ENCODE peak calls at places on chromosomes 16 and 17, in ten cellular contexts. B is psoas muscle, R is globus pallidus, H is RWPE1, K is NCI-H2081, Z is AG08396, P is AG09309, E is RPMI7951, G is left cardiac atrium, Y is iris pigment epithelial cell. V is an unnamed sample.

GRCh38 chr17:49505854-49506253 is 10.8 kb downstream of the NGFR start:
- DNase-seq in B (no peak), R (no peak), H (no peak), K (no peak), Z (no peak), P (no peak), E (no peak), G (no peak), Y (no peak), V (no peak)

GRCh38 chr17:9905902-9906301 is 831 bp upstream of the RCVRN start:
- DNase-seq in B (peak), R (peak), H (peak), K (no peak), Z (peak), P (no peak), E (peak), G (peak), Y (peak), V (peak)

GRCh38 chr17:76911299-76912007 is 43.2 kb downstream of the MGAT5B start:
- DNase-seq in B (no peak), R (no peak), H (no peak), K (no peak), Z (no peak), P (no peak), E (no peak), G (no peak), Y (no peak), V (no peak)

GRCh38 chr17:42422412-42422957 is 571 bp downstream of the CAVIN1 start:
- DNase-seq in B (peak), R (no peak), H (peak), K (no peak), Z (no peak), P (no peak), E (no peak), G (peak), Y (peak), V (no peak)

GRCh38 chr17:69961488-69962145 is 113.4 kb upstream of the KCNJ16 start:
- DNase-seq in B (no peak), R (peak), H (no peak), K (no peak), Z (peak), P (no peak), E (no peak), G (no peak), Y (no peak), V (no peak)

GRCh38 chr17:10099051-10099571 is 99.3 kb downstream of the GAS7 start:
- DNase-seq in B (no peak), R (no peak), H (peak), K (no peak), Z (no peak), P (peak), E (peak), G (peak), Y (peak), V (peak)

GRCh38 chr16:73016488-73016830 is 31.5 kb downstream of the ZFHX3 start:
- DNase-seq in B (no peak), R (no peak), H (no peak), K (no peak), Z (no peak), P (no peak), E (no peak), G (no peak), Y (no peak), V (no peak)

GRCh38 chr16:23941025-23941424 is 105.2 kb downstream of the PRKCB start:
- DNase-seq in B (no peak), R (no peak), H (no peak), K (no peak), Z (no peak), P (no peak), E (no peak), G (no peak), Y (no peak), V (no peak)

GRCh38 chr17:81832608-81833159 is 407 bp downstream of the MCRIP1 start:
- DNase-seq in B (no peak), R (no peak), H (no peak), K (no peak), Z (peak), P (no peak), E (no peak), G (no peak), Y (no peak), V (peak)

GRCh38 chr16:88920618-88921602 is 54.5 kb upstream of the PABPN1L start:
- DNase-seq in B (peak), R (no peak), H (peak), K (peak), Z (peak), P (peak), E (peak), G (peak), Y (peak), V (peak)

GRCh38 chr17:48190871-48191270 is 83.3 kb downstream of the SNX11 start:
- DNase-seq in B (no peak), R (no peak), H (no peak), K (no peak), Z (no peak), P (no peak), E (no peak), G (no peak), Y (no peak), V (no peak)

GRCh38 chr17:12047977-12048376 is 27.3 kb downstream of the MAP2K4 start:
- DNase-seq in B (no peak), R (no peak), H (no peak), K (no peak), Z (no peak), P (no peak), E (peak), G (no peak), Y (peak), V (no peak)

GRCh38 chr17:46795379-46795952 is 23.0 kb downstream of the WNT3 start:
- DNase-seq in B (no peak), R (no peak), H (peak), K (no peak), Z (no peak), P (no peak), E (peak), G (no peak), Y (peak), V (peak)

GRCh38 chr16:26394409-26394808 is 672.3 kb upstream of the C16orf82 start:
- DNase-seq in B (no peak), R (no peak), H (no peak), K (no peak), Z (no peak), P (no peak), E (no peak), G (no peak), Y (no peak), V (no peak)

GRCh38 chr16:28876016-28876659 is 2.1 kb upstream of the ATP2A1 start:
- DNase-seq in B (no peak), R (no peak), H (no peak), K (no peak), Z (no peak), P (no peak), E (no peak), G (no peak), Y (no peak), V (no peak)

GRCh38 chr17:72556944-72557826 is 436.4 kb downstream of the SOX9 start:
- DNase-seq in B (peak), R (no peak), H (peak), K (peak), Z (peak), P (no peak), E (peak), G (peak), Y (peak), V (peak)

GRCh38 chr16:48182979-48183537 is 27.3 kb upstream of the ABCC12 start:
- DNase-seq in B (no peak), R (no peak), H (no peak), K (peak), Z (no peak), P (no peak), E (no peak), G (no peak), Y (no peak), V (no peak)

GRCh38 chr17:36500745-36501225 is 14.3 kb downstream of the ZNHIT3 start:
- DNase-seq in B (no peak), R (no peak), H (no peak), K (no peak), Z (no peak), P (no peak), E (no peak), G (no peak), Y (no peak), V (peak)

GRCh38 chr17:72644481-72644880 is 448.0 kb downstream of the SLC39A11 start:
- DNase-seq in B (no peak), R (no peak), H (no peak), K (no peak), Z (no peak), P (no peak), E (no peak), G (no peak), Y (no peak), V (no peak)

GRCh38 chr17:61897548-61898180 is 30.1 kb downstream of the INTS2 start:
- DNase-seq in B (no peak), R (no peak), H (no peak), K (no peak), Z (no peak), P (no peak), E (no peak), G (no peak), Y (no peak), V (no peak)

GRCh38 chr16:81419806-81420205 is 24.8 kb upstream of the CMIP start:
- DNase-seq in B (no peak), R (no peak), H (no peak), K (no peak), Z (no peak), P (no peak), E (no peak), G (no peak), Y (no peak), V (no peak)

GRCh38 chr16:84548971-84549844 is 44.7 kb upstream of the MEAK7 start:
- DNase-seq in B (no peak), R (peak), H (no peak), K (no peak), Z (no peak), P (no peak), E (peak), G (no peak), Y (peak), V (no peak)

GRCh38 chr17:4440690-4441686 is 7.2 kb downstream of the SPNS3 start:
- DNase-seq in B (no peak), R (no peak), H (no peak), K (no peak), Z (no peak), P (no peak), E (no peak), G (no peak), Y (peak), V (no peak)

GRCh38 chr17:35586569-35587073 is 501 bp upstream of the AP2B1 start:
- DNase-seq in B (no peak), R (no peak), H (no peak), K (no peak), Z (no peak), P (no peak), E (no peak), G (no peak), Y (no peak), V (no peak)

GRCh38 chr17:2210726-2211125 is 92.9 kb downstream of the SMG6 start:
- DNase-seq in B (no peak), R (no peak), H (no peak), K (no peak), Z (no peak), P (no peak), E (no peak), G (no peak), Y (no peak), V (no peak)

GRCh38 chr17:66834426-66834918 is 445 bp upstream of the CACNG5 start:
- DNase-seq in B (no peak), R (no peak), H (no peak), K (no peak), Z (no peak), P (no peak), E (no peak), G (no peak), Y (no peak), V (no peak)

GRCh38 chr16:88974641-88975215 is 2.3 kb downstream of the CBFA2T3 start:
- DNase-seq in B (no peak), R (no peak), H (no peak), K (no peak), Z (no peak), P (no peak), E (no peak), G (no peak), Y (no peak), V (no peak)

V was measured in AG20443.